ENCODE peak calls at places on chromosomes 12 and 14, in six cellular contexts. Q is stimulated activated CD4-positive, alpha-beta T cell treated with anti-CD3 and anti-CD28 coated beads, Interleukin-1b, Interleukin-23, amount 100 ng/mL, for 24 hours; H is KG1; L is iPS-NIHi11; G is breast epithelium; B is CD4-positive, alpha-beta memory T cell. N is an unnamed sample.

GRCh38 chr12:105331805-105332251 is 1.3 kb downstream of the C12orf75 start:
- DNase-seq in Q (no peak), H (no peak), L (peak; percentile 12), G (no peak), B (peak; percentile 70), N (peak; percentile 47)

GRCh38 chr14:67359319-67359774 is 257 bp downstream of the ATP6V1D start:
- DNase-seq in Q (no peak), H (no peak), L (peak; percentile 20), G (no peak), B (no peak), N (no peak)

GRCh38 chr12:11580125-11580751 is 69.2 kb upstream of the ETV6 start:
- DNase-seq in Q (no peak), H (no peak), L (no peak), G (peak; percentile 83), B (no peak), N (no peak)

GRCh38 chr12:89933911-89934310 is 225.3 kb upstream of the ATP2B1 start:
- DNase-seq in Q (no peak), H (no peak), L (no peak), G (no peak), B (no peak), N (no peak)

GRCh38 chr14:45199246-45199645 is 53.8 kb downstream of the MIS18BP1 start:
- DNase-seq in Q (no peak), H (no peak), L (no peak), G (no peak), B (no peak), N (no peak)

GRCh38 chr12:78457951-78458350 is 406.6 kb upstream of the SYT1 start:
- DNase-seq in Q (no peak), H (no peak), L (no peak), G (no peak), B (no peak), N (no peak)

GRCh38 chr14:100012478-100012925 is 52.7 kb upstream of the EVL start:
- DNase-seq in Q (no peak), H (no peak), L (no peak), G (no peak), B (no peak), N (no peak)

GRCh38 chr14:101731187-101732080 is 30.1 kb upstream of the PPP2R5C start:
- DNase-seq in Q (peak; percentile 60), H (no peak), L (peak; percentile 70), G (peak; percentile 74), B (peak; percentile 96), N (peak; percentile 87)

GRCh38 chr14:45083979-45084722 is at the start of gene PRPF39:
- DNase-seq in Q (peak; percentile 93), H (peak; percentile 77), L (peak; percentile 99), G (peak; percentile 92), B (peak; percentile 94), N (peak; percentile 94)

GRCh38 chr12:68971404-68971803 is 38.4 kb upstream of the CPM start:
- DNase-seq in Q (no peak), H (no peak), L (no peak), G (no peak), B (no peak), N (no peak)

GRCh38 chr12:107519906-107520859 is 165.4 kb upstream of the PWP1 start:
- DNase-seq in Q (no peak), H (no peak), L (no peak), G (no peak), B (no peak), N (no peak)

GRCh38 chr14:72747652-72748051 is 146.2 kb downstream of the DPF3 start:
- DNase-seq in Q (no peak), H (no peak), L (no peak), G (no peak), B (no peak), N (no peak)

GRCh38 chr14:96821501-96821900 is 24.3 kb downstream of the VRK1 start:
- DNase-seq in Q (no peak), H (no peak), L (no peak), G (no peak), B (no peak), N (no peak)

GRCh38 chr12:3816266-3816665 is 56.9 kb downstream of the PARP11 start:
- DNase-seq in Q (no peak), H (no peak), L (no peak), G (no peak), B (no peak), N (no peak)

GRCh38 chr14:89660183-89660582 is 243.2 kb upstream of the FOXN3 start:
- DNase-seq in Q (no peak), H (no peak), L (no peak), G (no peak), B (no peak), N (no peak)

GRCh38 chr12:24398605-24399004 is 449.1 kb upstream of the SOX5 start:
- DNase-seq in Q (no peak), H (no peak), L (no peak), G (no peak), B (no peak), N (no peak)